ENCODE peak calls at places on chromosome 20, in four cellular contexts. K is putamen; H is activated naive CD8-positive, alpha-beta T cell treated with anti-CD3 and anti-CD28 coated beads, Interleukin-2, amount 50 U/mL, for 24 hours; I is astrocyte of the spinal cord. P is an unnamed sample.

GRCh38 chr20:59836768-59837167 is 96.7 kb downstream of the SYCP2 start:
- DNase-seq in K (no peak), H (no peak), I (no peak), P (no peak)

GRCh38 chr20:11654766-11655165 is 262.9 kb upstream of the BTBD3 start:
- DNase-seq in K (no peak), H (no peak), I (no peak), P (no peak)

GRCh38 chr20:22379472-22379871 is 204.9 kb downstream of the FOXA2 start:
- DNase-seq in K (no peak), H (no peak), I (peak), P (no peak)

GRCh38 chr20:25230177-25230831 is 17.6 kb upstream of the PYGB start:
- DNase-seq in K (no peak), H (no peak), I (no peak), P (no peak)

GRCh38 chr20:25203891-25204320 is 8.4 kb downstream of the ENTPD6 start:
- DNase-seq in K (no peak), H (no peak), I (no peak), P (no peak)

GRCh38 chr20:58228484-58229197 is at the start of gene ANKRD60:
- DNase-seq in K (no peak), H (peak), I (peak), P (no peak)

GRCh38 chr20:51687071-51687470 is 81.1 kb downstream of the ATP9A start:
- DNase-seq in K (no peak), H (no peak), I (peak), P (no peak)

GRCh38 chr20:36472656-36473071 is 68.7 kb upstream of the MYL9 start:
- DNase-seq in K (no peak), H (no peak), I (no peak), P (no peak)

GRCh38 chr20:58256307-58256706 is 27.9 kb upstream of the ANKRD60 start:
- DNase-seq in K (no peak), H (no peak), I (no peak), P (no peak)

GRCh38 chr20:51562334-51563140 is 20.0 kb upstream of the NFATC2 start:
- DNase-seq in K (peak), H (peak), I (peak), P (no peak)